ENCODE peak calls at places on chromosomes 5 and 9, in four cellular contexts. One of them, this sample, is unnamed.

GRCh38 chr5:149544199-149544472 is 7.1 kb downstream of the CSNK1A1 start:
- DNase-seq in astrocyte: no peak
- DNase-seq in fibroblast of lung: no peak
- DNase-seq in hepatocyte: no peak
- DNase-seq in this sample: no peak

GRCh38 chr9:99720455-99721050 is 101.1 kb upstream of the NR4A3 start:
- DNase-seq in astrocyte: peak; percentile 2
- DNase-seq in hepatocyte: no peak
- DNase-seq in fibroblast of lung: peak; percentile 33
- DNase-seq in this sample: no peak

GRCh38 chr9:35912791-35913400 is 3.6 kb downstream of the SPAAR start:
- DNase-seq in fibroblast of lung: no peak
- DNase-seq in hepatocyte: no peak
- DNase-seq in astrocyte: no peak
- DNase-seq in this sample: no peak

GRCh38 chr5:149837680-149838269 is 106.8 kb downstream of the PDE6A start:
- DNase-seq in astrocyte: peak; percentile 46
- DNase-seq in fibroblast of lung: peak; percentile 72
- DNase-seq in hepatocyte: peak; percentile 87
- DNase-seq in this sample: peak; percentile 56

GRCh38 chr9:69121155-69122085 is 52.7 kb upstream of the TJP2 start:
- DNase-seq in fibroblast of lung: peak; percentile 35
- DNase-seq in hepatocyte: peak; percentile 83
- DNase-seq in astrocyte: no peak
- DNase-seq in this sample: peak; percentile 44

GRCh38 chr9:93288891-93289883 is 105.2 kb downstream of the WNK2 start:
- DNase-seq in astrocyte: peak; percentile 23
- DNase-seq in hepatocyte: peak; percentile 78
- DNase-seq in fibroblast of lung: peak; percentile 79
- DNase-seq in this sample: peak; percentile 44

GRCh38 chr5:10229306-10230048 is 20.2 kb downstream of the ATPSCKMT start:
- DNase-seq in fibroblast of lung: peak; percentile 39
- DNase-seq in hepatocyte: no peak
- DNase-seq in astrocyte: peak; percentile 90
- DNase-seq in this sample: peak; percentile 27

GRCh38 chr5:78816143-78816765 is 167.7 kb upstream of the LHFPL2 start:
- DNase-seq in hepatocyte: no peak
- DNase-seq in astrocyte: no peak
- DNase-seq in fibroblast of lung: no peak
- DNase-seq in this sample: no peak

GRCh38 chr9:24436761-24437160 is 108.9 kb downstream of the IZUMO3 start:
- DNase-seq in hepatocyte: no peak
- DNase-seq in astrocyte: peak; percentile 1
- DNase-seq in fibroblast of lung: no peak
- DNase-seq in this sample: no peak

GRCh38 chr9:105309531-105309931 is 65.1 kb downstream of the SLC44A1 start:
- DNase-seq in astrocyte: no peak
- DNase-seq in hepatocyte: no peak
- DNase-seq in fibroblast of lung: no peak
- DNase-seq in this sample: no peak

GRCh38 chr9:81819859-81820546 is 108.2 kb upstream of the SPATA31D4 start:
- DNase-seq in astrocyte: peak; percentile 67
- DNase-seq in hepatocyte: no peak
- DNase-seq in fibroblast of lung: peak; percentile 38
- DNase-seq in this sample: no peak

GRCh38 chr5:150658121-150658520 is 2.9 kb upstream of the MYOZ3 start:
- DNase-seq in fibroblast of lung: no peak
- DNase-seq in hepatocyte: no peak
- DNase-seq in astrocyte: no peak
- DNase-seq in this sample: no peak

GRCh38 chr9:76465442-76466298 is 6.7 kb downstream of the GCNT1 start:
- DNase-seq in hepatocyte: no peak
- DNase-seq in astrocyte: no peak
- DNase-seq in fibroblast of lung: no peak
- DNase-seq in this sample: no peak

GRCh38 chr9:11204521-11204920 is 591.7 kb upstream of the PTPRD start:
- DNase-seq in astrocyte: no peak
- DNase-seq in fibroblast of lung: no peak
- DNase-seq in hepatocyte: no peak
- DNase-seq in this sample: no peak

GRCh38 chr5:139752506-139753350 is 42.9 kb upstream of the PSD2 start:
- DNase-seq in hepatocyte: no peak
- DNase-seq in astrocyte: peak; percentile 75
- DNase-seq in fibroblast of lung: no peak
- DNase-seq in this sample: no peak

GRCh38 chr9:108012886-108013665 is 523.5 kb upstream of the KLF4 start:
- DNase-seq in fibroblast of lung: no peak
- DNase-seq in astrocyte: no peak
- DNase-seq in hepatocyte: no peak
- DNase-seq in this sample: no peak

GRCh38 chr9:126797903-126798302 is 6.9 kb upstream of the ZBTB43 start:
- DNase-seq in fibroblast of lung: no peak
- DNase-seq in hepatocyte: no peak
- DNase-seq in astrocyte: no peak
- DNase-seq in this sample: no peak

GRCh38 chr5:135223891-135224625 is 175.0 kb downstream of the MACROH2A1 start:
- DNase-seq in hepatocyte: no peak
- DNase-seq in fibroblast of lung: no peak
- DNase-seq in astrocyte: no peak
- DNase-seq in this sample: no peak

GRCh38 chr9:34491596-34491995 is 31.2 kb downstream of the ENHO start:
- DNase-seq in astrocyte: no peak
- DNase-seq in fibroblast of lung: no peak
- DNase-seq in hepatocyte: no peak
- DNase-seq in this sample: no peak

GRCh38 chr9:137688261-137688660 is 69.5 kb downstream of the EHMT1 start:
- DNase-seq in hepatocyte: no peak
- DNase-seq in astrocyte: no peak
- DNase-seq in fibroblast of lung: no peak
- DNase-seq in this sample: no peak

GRCh38 chr5:1754531-1755220 is 45.0 kb downstream of the MRPL36 start:
- DNase-seq in astrocyte: no peak
- DNase-seq in fibroblast of lung: no peak
- DNase-seq in hepatocyte: no peak
- DNase-seq in this sample: no peak

DNA sequence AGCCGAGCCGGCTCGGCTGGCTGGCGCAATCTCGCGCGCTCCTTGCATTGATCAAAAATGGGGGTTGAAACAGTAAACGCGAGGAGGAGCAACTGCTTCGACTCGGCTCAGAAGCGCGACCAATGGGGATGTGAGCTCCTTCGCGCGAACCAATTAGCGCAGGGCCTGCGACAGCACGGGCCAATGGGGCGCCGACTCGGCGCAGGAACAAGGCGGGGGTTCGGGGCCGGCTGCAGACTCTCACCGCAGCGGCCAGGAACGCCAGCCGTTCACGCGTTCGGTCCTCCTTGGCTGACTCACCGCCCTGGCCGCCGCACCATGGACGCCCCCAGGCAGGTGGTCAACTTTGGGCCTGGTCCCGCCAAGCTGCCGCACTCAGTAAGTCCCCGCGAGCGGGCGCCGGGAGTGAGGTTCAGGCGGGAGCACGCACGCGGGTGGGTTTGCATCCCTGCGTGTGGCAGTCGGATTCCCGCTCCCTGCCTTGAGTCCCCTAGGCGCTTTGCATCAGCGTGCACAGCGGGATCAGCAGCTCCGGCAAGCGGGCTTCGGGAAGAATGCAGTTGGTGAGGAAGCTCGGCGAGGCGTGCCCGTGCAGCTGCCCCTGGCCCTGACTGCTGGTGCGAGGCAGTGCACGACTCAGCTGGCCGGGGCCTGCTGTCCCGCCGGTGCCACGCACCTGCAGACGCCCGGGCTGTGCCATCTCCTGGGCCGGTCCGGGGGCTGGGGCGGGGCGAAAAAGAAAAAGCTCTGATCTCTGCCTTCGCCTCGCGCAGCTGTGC is at the start of gene PSAT1:
- DNase-seq in fibroblast of lung: peak; percentile 98
- DNase-seq in astrocyte: peak; percentile 96
- DNase-seq in hepatocyte: peak; percentile 95
- DNase-seq in this sample: peak; percentile 96
- TF ChIP-seq CTCF in fibroblast of lung: no peak
- TF ChIP-seq CTCF in astrocyte: no peak
- TF ChIP-seq CTCF in hepatocyte: no peak
- TF ChIP-seq CTCF in this sample: no peak

GRCh38 chr5:6859951-6860638 is 146.9 kb downstream of the TENT4A start:
- DNase-seq in hepatocyte: no peak
- DNase-seq in fibroblast of lung: no peak
- DNase-seq in astrocyte: no peak
- DNase-seq in this sample: no peak
- H3K4me1 ChIP-seq in hepatocyte: no peaks in the 10 kb centered on the region
- H3K4me1 ChIP-seq in fibroblast of lung: no peaks in the 10 kb centered on the region
- H3K4me1 ChIP-seq in astrocyte: no peaks in the 10 kb centered on the region
- H3K4me1 ChIP-seq in this sample: no peaks in the 10 kb centered on the region

GRCh38 chr5:36055984-36056383 is 10.7 kb downstream of the UGT3A2 start:
- DNase-seq in hepatocyte: no peak
- DNase-seq in astrocyte: no peak
- DNase-seq in fibroblast of lung: no peak
- DNase-seq in this sample: no peak
- H3K4me2 ChIP-seq in hepatocyte: no peak overlapping the region
- H3K4me2 ChIP-seq in astrocyte: no peak overlapping the region
- H3K4me2 ChIP-seq in fibroblast of lung: no peak overlapping the region
- H3K4me2 ChIP-seq in this sample: no peak overlapping the region

DNA sequence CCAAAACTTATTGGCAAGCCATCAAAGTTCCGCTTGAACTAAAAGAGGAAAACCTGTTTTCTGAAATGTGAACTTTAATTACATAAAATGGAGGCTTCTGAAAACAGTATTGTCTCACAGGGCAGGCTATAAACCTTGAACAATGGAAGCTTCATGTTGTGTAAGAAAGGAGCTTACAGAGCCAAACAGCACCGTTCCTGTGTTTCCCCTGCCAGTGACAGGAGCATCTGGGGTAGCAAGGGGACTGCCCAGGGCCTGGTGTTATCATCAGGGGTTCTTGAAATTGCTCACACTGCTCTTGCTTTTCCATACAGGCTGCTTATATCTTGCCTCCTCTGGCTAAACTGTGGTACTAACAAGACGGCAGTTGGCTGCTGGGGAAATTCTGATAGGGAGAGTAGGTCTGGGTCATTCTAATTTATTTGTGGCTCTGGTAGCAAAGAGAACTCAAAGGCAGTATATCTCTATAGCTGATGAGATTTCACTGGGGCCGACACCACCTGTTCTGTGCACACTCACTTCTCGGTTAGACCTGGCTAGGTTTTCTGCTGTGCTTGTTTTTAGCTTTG is 40.4 kb downstream of the BASP1 start:
- DNase-seq in hepatocyte: no peak
- DNase-seq in fibroblast of lung: no peak
- DNase-seq in astrocyte: no peak
- DNase-seq in this sample: peak; percentile 5
- TF ChIP-seq CTCF in hepatocyte: no peak
- TF ChIP-seq CTCF in fibroblast of lung: no peak
- TF ChIP-seq CTCF in astrocyte: no peak
- TF ChIP-seq CTCF in this sample: no peak

GRCh38 chr5:91024727-91025126 is 358.4 kb downstream of the ARRDC3 start:
- DNase-seq in hepatocyte: peak; percentile 58
- DNase-seq in fibroblast of lung: peak; percentile 92
- DNase-seq in astrocyte: no peak
- DNase-seq in this sample: no peak
- H3K4me1 ChIP-seq in hepatocyte: peaks cover 50% of the 10 kb centered on the region
- H3K4me1 ChIP-seq in fibroblast of lung: no peaks in the 10 kb centered on the region
- H3K4me1 ChIP-seq in astrocyte: no peaks in the 10 kb centered on the region
- H3K4me1 ChIP-seq in this sample: no peaks in the 10 kb centered on the region

GRCh38 chr5:174617285-174617684 is 107.1 kb upstream of the MSX2 start:
- DNase-seq in hepatocyte: no peak
- DNase-seq in astrocyte: no peak
- DNase-seq in fibroblast of lung: no peak
- DNase-seq in this sample: no peak
- H3K4me2 ChIP-seq in hepatocyte: peak overlapping the region; percentile 43
- H3K4me2 ChIP-seq in astrocyte: no peak overlapping the region
- H3K4me2 ChIP-seq in fibroblast of lung: no peak overlapping the region
- H3K4me2 ChIP-seq in this sample: no peak overlapping the region